ENCODE peak calls at places on chromosome X, in seven cellular contexts. O is breast epithelium; I is lung; Y is CD8-positive, alpha-beta memory T cell; K is cardiac muscle cell; J is CD8-positive, alpha-beta T cell; H is SJSA1. V is an unnamed sample.

GRCh38 chrX:13487731-13488505 is 81.5 kb upstream of the EGFL6 start:
- DNase-seq in J (peak; percentile 8), H (peak; percentile 60), I (peak; percentile 35), Y (no peak), K (peak; percentile 30), O (no peak), V (peak; percentile 2)

GRCh38 chrX:14449773-14450172 is 79.6 kb upstream of the GLRA2 start:
- DNase-seq in J (no peak), I (no peak), H (no peak), Y (no peak), K (no peak), O (no peak), V (no peak)

GRCh38 chrX:71618303-71618721 is at the start of gene CXCR3:
- DNase-seq in J (no peak), H (no peak), O (no peak), K (no peak), Y (peak; percentile 43), I (peak; percentile 38), V (peak; percentile 47)

GRCh38 chrX:155747520-155747919 is 133.6 kb upstream of the VAMP7 start:
- DNase-seq in I (peak; percentile 64), H (no peak), K (no peak), O (no peak), J (no peak), Y (no peak), V (no peak)

GRCh38 chrX:58025979-58026378 is 115.7 kb upstream of the ZXDA start:
- DNase-seq in J (peak; percentile 1), I (no peak), K (no peak), Y (peak; percentile 5), O (no peak), H (no peak), V (no peak)

GRCh38 chrX:12975670-12975965 is 708 bp downstream of the TMSB4X start:
- DNase-seq in K (peak; percentile 54), Y (no peak), I (no peak), H (no peak), O (no peak), J (no peak), V (no peak)

GRCh38 chrX:20063716-20064351 is 52.9 kb downstream of the MAP7D2 start:
- DNase-seq in K (no peak), O (no peak), Y (no peak), H (no peak), J (no peak), I (no peak), V (no peak)

GRCh38 chrX:37905436-37906147 is 58.2 kb upstream of the DYNLT3 start:
- DNase-seq in H (peak; percentile 59), J (no peak), O (no peak), K (peak; percentile 45), Y (peak; percentile 1), I (no peak), V (no peak)

GRCh38 chrX:83469551-83469950 is 38.5 kb upstream of the POU3F4 start:
- DNase-seq in H (no peak), I (no peak), J (no peak), K (peak; percentile 50), Y (no peak), O (no peak), V (no peak)

GRCh38 chrX:35006361-35006760 is 63.8 kb downstream of the FAM47B start:
- DNase-seq in I (no peak), O (no peak), K (no peak), Y (no peak), J (no peak), H (no peak), V (no peak)

GRCh38 chrX:119118780-119119395 is 8.7 kb downstream of the KIAA1210 start:
- DNase-seq in I (no peak), Y (peak; percentile 14), J (peak; percentile 30), O (peak; percentile 50), H (peak; percentile 52), K (peak; percentile 63), V (peak; percentile 0)

GRCh38 chrX:3599787-3600465 is 113.5 kb downstream of the PRKX start:
- DNase-seq in Y (no peak), J (no peak), K (no peak), H (no peak), I (no peak), O (no peak), V (no peak)

GRCh38 chrX:41596586-41596985 is 92.2 kb upstream of the GPR34 start:
- DNase-seq in Y (no peak), K (no peak), J (no peak), I (no peak), O (no peak), H (no peak), V (no peak)

GRCh38 chrX:37349131-37350033 is at the start of gene PRRG1:
- DNase-seq in K (peak; percentile 94), O (peak; percentile 62), J (no peak), I (peak; percentile 70), Y (no peak), H (peak; percentile 80), V (no peak)

GRCh38 chrX:119189115-119189514 is 47.0 kb upstream of the PGRMC1 start:
- DNase-seq in O (no peak), H (no peak), Y (no peak), K (no peak), I (no peak), J (no peak), V (no peak)

GRCh38 chrX:110120025-110120424 is 117.1 kb downstream of the TMEM164 start:
- DNase-seq in H (no peak), O (no peak), I (peak; percentile 36), J (no peak), K (no peak), Y (no peak), V (no peak)

GRCh38 chrX:155065035-155065734 is 5.8 kb downstream of the CMC4 start:
- DNase-seq in K (no peak), H (no peak), J (no peak), O (no peak), I (no peak), Y (no peak), V (no peak)

GRCh38 chrX:133171962-133172708 is 46.0 kb downstream of the TFDP3 start:
- DNase-seq in Y (no peak), J (no peak), K (peak; percentile 41), H (no peak), I (no peak), O (no peak), V (no peak)

GRCh38 chrX:22748093-22748999 is 251.4 kb upstream of the DDX53 start:
- DNase-seq in I (peak; percentile 39), J (peak; percentile 0), O (no peak), K (peak; percentile 95), Y (no peak), H (no peak), V (no peak)

GRCh38 chrX:102746134-102746584 is 25.6 kb downstream of the GPRASP3 start:
- DNase-seq in H (no peak), I (no peak), K (peak; percentile 42), J (no peak), O (no peak), Y (peak; percentile 5), V (no peak)

GRCh38 chrX:25017667-25018247 is 2.0 kb upstream of the ARX start:
- DNase-seq in I (no peak), K (peak; percentile 58), J (no peak), H (no peak), O (no peak), Y (no peak), V (no peak)
- H3K27me3 ChIP-seq in I (peaks cover 23% of the 10 kb centered on the region), K (peaks cover 99% of the 10 kb centered on the region), J (peaks cover 19% of the 10 kb centered on the region), H (peaks cover 25% of the 10 kb centered on the region), O (peaks cover 9% of the 10 kb centered on the region), Y (peaks cover 24% of the 10 kb centered on the region), V (peaks cover 39% of the 10 kb centered on the region)

GRCh38 chrX:124386401-124386800 is 40.0 kb downstream of the SH2D1A start:
- DNase-seq in I (no peak), O (no peak), H (no peak), K (no peak), Y (no peak), J (no peak), V (no peak)

GRCh38 chrX:124378643-124379042 is 32.3 kb downstream of the SH2D1A start:
- DNase-seq in Y (no peak), K (no peak), O (no peak), H (no peak), J (no peak), I (no peak), V (no peak)

GRCh38 chrX:124388562-124388961 is 42.2 kb downstream of the SH2D1A start:
- DNase-seq in Y (peak; percentile 34), I (peak; percentile 38), H (peak; percentile 32), O (no peak), J (peak; percentile 37), K (peak; percentile 65), V (peak; percentile 17)

DNA sequence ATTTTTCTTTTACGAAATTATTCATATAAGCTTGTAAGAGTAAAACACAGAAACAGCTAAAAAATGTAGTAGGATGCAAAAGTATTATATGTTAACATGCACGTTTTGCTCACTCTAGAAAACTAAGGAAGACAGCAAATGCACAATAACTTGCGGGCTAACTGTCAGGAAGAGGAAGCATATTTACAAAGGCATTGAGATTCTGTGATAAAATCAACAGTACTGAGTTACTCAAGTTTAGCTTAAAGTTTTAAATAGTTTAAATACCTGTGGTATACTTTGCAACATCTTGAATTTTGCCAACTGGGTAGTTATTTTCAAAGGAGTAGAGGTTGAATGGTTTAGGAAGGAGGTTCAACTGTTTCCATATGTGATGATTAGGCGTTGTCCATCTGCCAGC is 37.0 kb downstream of the SH2D1A start:
- DNase-seq in K (no peak), O (no peak), Y (no peak), J (no peak), H (no peak), I (no peak), V (no peak)
- H3K27ac ChIP-seq in K (no peak overlapping the region), O (no peak overlapping the region), Y (no peak overlapping the region), J (no peak overlapping the region), H (no peak overlapping the region), I (no peak overlapping the region), V (no peak overlapping the region)

DNA sequence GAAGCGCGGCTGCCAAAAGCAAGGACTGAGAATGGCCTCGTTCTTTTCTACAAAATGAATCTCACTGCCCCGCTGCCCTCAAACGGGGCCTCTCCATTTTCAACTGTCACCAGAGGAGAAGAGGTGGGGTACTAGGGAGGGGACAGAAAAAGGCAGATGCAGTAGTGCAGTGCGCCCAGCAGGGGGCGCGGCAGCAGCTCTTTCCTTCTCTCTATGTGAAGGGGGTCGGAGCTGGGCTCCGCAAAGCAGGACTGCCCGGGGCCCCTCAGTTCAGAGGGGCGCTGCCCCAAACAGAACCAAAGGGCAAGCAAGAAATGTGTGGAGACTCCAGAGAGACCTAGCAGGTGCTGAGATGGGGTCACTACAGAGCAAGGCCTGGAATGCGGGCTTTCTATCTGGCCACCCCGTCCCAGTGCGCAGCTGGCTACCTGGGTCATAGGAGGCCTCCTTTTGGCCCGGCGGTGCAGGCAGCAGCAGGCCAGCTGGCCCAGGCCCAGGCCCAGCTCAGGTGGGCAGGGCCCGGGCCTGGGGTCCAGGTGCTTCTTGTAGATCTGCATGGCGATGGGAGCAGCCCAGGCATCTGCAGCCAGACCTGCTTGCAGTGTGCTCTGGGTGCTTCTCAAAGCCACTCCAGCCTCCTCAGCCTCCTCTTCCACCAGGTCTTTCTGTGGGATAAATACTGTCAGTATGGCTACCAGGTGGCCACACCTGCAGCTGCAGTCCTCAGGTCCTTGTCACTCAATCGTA is 5.9 kb downstream of the IRAK1 start:
- DNase-seq in K (peak; percentile 42), J (peak; percentile 25), I (no peak), Y (peak; percentile 32), O (no peak), H (no peak), V (peak; percentile 29)
- H3K4me1 ChIP-seq in K (no peaks in the 10 kb centered on the region), J (peaks cover 15% of the 10 kb centered on the region), I (no peaks in the 10 kb centered on the region), Y (no peaks in the 10 kb centered on the region), O (no peaks in the 10 kb centered on the region), H (peaks cover 7% of the 10 kb centered on the region), V (peaks cover 11% of the 10 kb centered on the region)

DNA sequence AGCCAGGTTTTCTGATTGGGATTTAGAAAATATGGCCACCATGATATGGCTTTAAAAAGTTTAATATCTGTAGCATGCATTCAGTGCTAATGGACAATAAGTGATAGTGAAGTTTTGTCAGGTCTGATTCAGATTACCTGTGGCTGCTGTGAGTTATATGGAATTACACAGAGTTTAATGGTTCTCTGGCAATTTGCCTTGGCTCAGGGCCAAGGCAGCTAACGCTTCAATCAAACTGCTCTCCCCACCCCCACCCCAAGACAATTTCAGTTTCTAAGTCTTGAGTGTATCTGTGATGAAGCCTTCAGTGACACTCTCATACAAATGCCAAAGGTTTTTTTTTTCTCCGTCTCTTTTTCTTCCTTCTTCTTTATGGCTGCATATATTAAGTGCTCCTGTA is 106.6 kb downstream of the SHROOM4 start:
- DNase-seq in J (no peak), Y (no peak), O (no peak), K (no peak), I (no peak), H (no peak), V (no peak)
- H3K27me3 ChIP-seq in J (no peaks in the 10 kb centered on the region), Y (no peaks in the 10 kb centered on the region), O (no peaks in the 10 kb centered on the region), K (no peaks in the 10 kb centered on the region), I (peaks cover 3% of the 10 kb centered on the region), H (no peaks in the 10 kb centered on the region), V (no peaks in the 10 kb centered on the region)

V was measured in effector memory CD4-positive, alpha-beta T cell.